ENCODE peak calls at places on chromosome 7, in four cellular contexts. R, U, X and O are unnamed samples.

GRCh38 chr7:156474241-156474743 is 166.3 kb upstream of the RNF32 start:
- DNase-seq in R (peak), U (peak), X (peak), O (peak)

GRCh38 chr7:64192775-64193174 is 14.2 kb upstream of the ZNF735 start:
- DNase-seq in X (no peak), R (no peak), U (no peak), O (no peak)

GRCh38 chr7:29039747-29040569 is 81.8 kb upstream of the TRIL start:
- DNase-seq in X (no peak), U (no peak), R (no peak), O (peak)

GRCh38 chr7:155896531-155897263 is 84.4 kb upstream of the SHH start:
- DNase-seq in X (no peak), R (no peak), U (no peak), O (peak)

GRCh38 chr7:141617280-141617679 is 66.1 kb downstream of the AGK start:
- DNase-seq in U (no peak), X (no peak), R (no peak), O (no peak)

GRCh38 chr7:155593455-155594162 is 47.2 kb upstream of the CNPY1 start:
- DNase-seq in X (no peak), R (peak), U (no peak), O (no peak)

GRCh38 chr7:138980575-138981285 is 459 bp downstream of the KIAA1549 start:
- DNase-seq in U (peak), X (no peak), R (peak), O (no peak)

GRCh38 chr7:122902751-122903495 is 16.7 kb upstream of the CADPS2 start:
- DNase-seq in R (no peak), X (no peak), U (no peak), O (peak)

GRCh38 chr7:47783456-47784240 is 164.6 kb downstream of the PKD1L1 start:
- DNase-seq in X (peak), U (peak), R (no peak), O (peak)

GRCh38 chr7:105268511-105269392 is 120.0 kb downstream of the SRPK2 start:
- DNase-seq in X (peak), U (peak), R (no peak), O (peak)

GRCh38 chr7:47581821-47582747 is at the start of gene TNS3:
- DNase-seq in X (no peak), U (no peak), R (peak), O (peak)

GRCh38 chr7:1610013-1610677 is 40.3 kb upstream of the PSMG3 start:
- DNase-seq in X (no peak), R (peak), U (no peak), O (no peak)

GRCh38 chr7:28530175-28531142 is 118.1 kb downstream of the CREB5 start:
- DNase-seq in X (no peak), R (no peak), U (no peak), O (peak)

GRCh38 chr7:138838166-138838565 is 40.2 kb upstream of the ATP6V0A4 start:
- DNase-seq in U (no peak), R (peak), X (no peak), O (no peak)

GRCh38 chr7:17041324-17041723 is 159.5 kb upstream of the AGR3 start:
- DNase-seq in R (no peak), U (peak), X (peak), O (peak)

GRCh38 chr7:5532520-5533335 is 109.1 kb upstream of the TNRC18 start:
- DNase-seq in U (no peak), X (no peak), R (peak), O (no peak)

GRCh38 chr7:47049234-47049774 is 532.6 kb downstream of the TNS3 start:
- DNase-seq in X (no peak), U (no peak), R (no peak), O (no peak)

GRCh38 chr7:123494193-123494796 is 40.1 kb downstream of the IQUB start:
- DNase-seq in X (peak), U (peak), R (no peak), O (peak)

GRCh38 chr7:28804990-28805389 is 153.1 kb downstream of the TRIL start:
- DNase-seq in U (peak), X (peak), R (no peak), O (peak)

GRCh38 chr7:27774717-27775328 is 34.9 kb downstream of the TAX1BP1 start:
- DNase-seq in X (peak), U (peak), R (no peak), O (peak)

GRCh38 chr7:111931016-111931517 is 275.1 kb downstream of the DOCK4 start:
- DNase-seq in R (peak), U (peak), X (no peak), O (peak)

DNA sequence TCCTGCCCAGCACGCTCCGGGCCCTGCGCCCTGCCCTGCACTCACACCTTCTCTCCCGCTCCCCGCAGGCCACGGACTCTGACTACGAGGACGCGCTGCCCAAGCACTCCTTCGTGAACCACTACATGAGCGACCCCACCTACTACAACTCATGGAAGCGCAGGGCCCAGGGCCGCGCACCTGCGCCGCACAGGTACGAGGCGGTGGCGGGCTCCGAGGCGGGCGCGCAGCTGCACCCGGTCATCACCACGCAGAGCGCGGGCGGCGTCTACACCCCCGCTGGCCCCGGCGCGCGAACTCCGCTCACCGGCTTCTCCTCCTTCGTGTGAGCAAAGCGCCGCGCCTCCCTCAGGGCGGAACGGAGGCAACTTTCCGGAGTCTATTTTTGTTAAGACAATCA is 417.0 kb upstream of the FOXK1 start:
- DNase-seq in U (no peak), X (no peak), R (no peak), O (no peak)
- TF ChIP-seq CTCF in U (no peak), X (no peak), R (no peak), O (no peak)

GRCh38 chr7:102320601-102321350 is 34.1 kb downstream of the SH2B2 start:
- DNase-seq in U (no peak), R (no peak), X (no peak), O (no peak)
- H3K4me3 ChIP-seq in U (no peak), R (no peak), X (no peak), O (no peak)

DNA sequence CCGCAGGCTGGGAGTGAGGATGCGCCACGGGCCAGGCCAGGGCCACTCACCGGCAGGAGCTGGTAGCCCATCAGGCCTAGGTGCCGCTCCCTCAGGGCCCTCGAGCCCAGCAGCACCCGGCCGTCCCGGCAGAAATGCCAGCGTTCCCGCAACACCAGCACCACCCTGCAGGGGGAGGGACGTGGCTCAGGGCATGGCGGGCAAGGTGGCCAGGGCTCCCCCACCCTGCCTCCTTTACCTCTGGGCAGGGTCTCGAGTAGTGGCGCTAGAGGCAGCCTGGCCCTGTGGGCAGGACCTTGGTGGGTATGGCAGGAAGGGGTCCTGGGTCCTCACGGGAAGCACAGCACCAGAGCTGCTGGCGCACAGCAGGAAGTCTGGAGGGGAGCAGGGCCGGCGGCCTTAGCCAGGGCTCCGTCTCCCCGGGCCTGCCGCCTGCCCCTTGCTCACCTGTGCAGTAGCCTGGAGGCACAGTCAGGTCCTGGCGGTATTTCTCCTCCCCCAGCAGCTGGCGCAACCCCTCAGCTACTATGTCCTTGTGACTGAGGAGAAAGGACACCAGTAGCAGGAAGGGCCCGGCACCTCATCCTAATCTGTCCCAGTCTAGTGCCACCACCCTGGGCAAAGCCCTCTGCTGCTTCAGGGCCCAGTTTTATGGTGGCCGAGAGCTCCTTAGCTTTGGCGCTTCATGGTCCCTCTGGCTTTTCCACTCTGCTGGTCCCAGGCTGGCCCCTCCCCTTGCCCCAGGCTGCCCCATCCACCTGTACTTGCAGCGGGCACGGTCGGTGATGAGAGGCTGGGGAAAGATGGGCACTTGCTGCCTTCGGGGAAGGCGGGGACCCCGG is 3.5 kb downstream of the FASTK start:
- DNase-seq in R (peak), U (no peak), X (no peak), O (no peak)
- TF ChIP-seq CTCF in R (peak), U (peak), X (peak), O (peak)

GRCh38 chr7:54712777-54713176 is 46.2 kb downstream of the SEC61G start:
- DNase-seq in R (no peak), U (no peak), X (no peak), O (no peak)

GRCh38 chr7:54709283-54709682 is 49.7 kb downstream of the SEC61G start:
- DNase-seq in X (no peak), U (no peak), R (no peak), O (no peak)

GRCh38 chr7:54711900-54712595 is 47.0 kb downstream of the SEC61G start:
- DNase-seq in X (no peak), R (no peak), U (no peak), O (no peak)
- H3K4me3 ChIP-seq in X (no peak), R (no peak), U (no peak), O (no peak)

DNA sequence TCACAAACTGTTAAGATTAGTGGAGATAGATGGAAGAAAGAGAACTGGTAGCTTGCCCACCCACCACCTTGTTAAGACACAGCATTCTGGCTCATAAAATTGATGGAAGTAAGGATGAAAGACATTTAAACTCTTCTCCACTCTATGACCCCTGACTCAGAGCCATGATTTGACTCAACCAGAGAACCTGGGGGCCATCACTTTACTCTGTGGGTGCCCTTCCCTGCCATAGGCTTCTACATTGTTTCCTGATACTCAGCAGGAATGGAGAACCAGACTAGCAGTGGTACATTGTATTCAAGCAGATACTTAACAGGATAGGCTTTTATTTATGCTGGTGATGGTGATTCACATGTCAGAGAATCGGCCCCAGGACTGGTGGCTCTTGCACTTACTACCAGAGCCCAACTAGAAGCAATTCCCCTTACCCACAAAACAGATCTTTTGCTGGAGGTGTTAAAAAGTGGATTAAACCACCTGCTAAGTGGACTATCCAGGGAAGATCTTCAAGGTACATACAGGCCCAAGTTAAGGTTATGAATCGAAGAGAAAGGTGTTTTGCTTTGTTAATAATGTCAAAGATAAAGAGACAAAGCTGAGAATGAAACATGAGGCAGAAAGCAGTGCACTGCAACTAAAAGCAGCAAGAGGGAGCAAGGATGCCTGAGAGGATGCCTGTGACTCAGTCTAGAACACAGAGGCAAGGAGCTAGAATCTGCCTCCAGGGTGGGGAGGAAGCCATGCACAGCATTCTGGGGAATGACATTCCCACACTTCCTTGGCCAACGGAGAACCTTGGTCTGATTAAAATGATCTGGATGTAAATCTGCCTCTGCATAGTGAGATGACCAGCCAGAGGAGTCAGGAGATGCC is 36.0 kb upstream of the GLI3 start:
- DNase-seq in X (peak), R (peak), U (peak), O (peak)
- TF ChIP-seq CTCF in X (peak), R (peak), U (peak), O (peak)

GRCh38 chr7:98745722-98746318 is 124.0 kb downstream of the TMEM130 start:
- DNase-seq in X (peak), R (peak), U (peak), O (peak)

GRCh38 chr7:98754041-98754479 is 115.8 kb downstream of the TMEM130 start:
- DNase-seq in U (no peak), X (no peak), R (peak), O (peak)

GRCh38 chr7:98753176-98753575 is 116.6 kb downstream of the TMEM130 start:
- DNase-seq in U (no peak), X (no peak), R (no peak), O (no peak)

GRCh38 chr7:98748090-98748489 is 121.7 kb downstream of the TMEM130 start:
- DNase-seq in U (no peak), X (no peak), R (no peak), O (no peak)
- H3K4me3 ChIP-seq in U (no peak), X (no peak), R (no peak), O (no peak)

GRCh38 chr7:31340603-31341002 is at the start of gene NEUROD6:
- DNase-seq in X (no peak), R (no peak), U (no peak), O (no peak)

GRCh38 chr7:31335889-31336201 is 4.7 kb downstream of the NEUROD6 start:
- DNase-seq in U (no peak), X (no peak), R (no peak), O (no peak)

GRCh38 chr7:31333301-31333700 is 7.2 kb downstream of the NEUROD6 start:
- DNase-seq in R (no peak), U (peak), X (no peak), O (no peak)

GRCh38 chr7:31335161-31335888 is 5.2 kb downstream of the NEUROD6 start:
- DNase-seq in X (no peak), U (no peak), R (peak), O (no peak)

DNA sequence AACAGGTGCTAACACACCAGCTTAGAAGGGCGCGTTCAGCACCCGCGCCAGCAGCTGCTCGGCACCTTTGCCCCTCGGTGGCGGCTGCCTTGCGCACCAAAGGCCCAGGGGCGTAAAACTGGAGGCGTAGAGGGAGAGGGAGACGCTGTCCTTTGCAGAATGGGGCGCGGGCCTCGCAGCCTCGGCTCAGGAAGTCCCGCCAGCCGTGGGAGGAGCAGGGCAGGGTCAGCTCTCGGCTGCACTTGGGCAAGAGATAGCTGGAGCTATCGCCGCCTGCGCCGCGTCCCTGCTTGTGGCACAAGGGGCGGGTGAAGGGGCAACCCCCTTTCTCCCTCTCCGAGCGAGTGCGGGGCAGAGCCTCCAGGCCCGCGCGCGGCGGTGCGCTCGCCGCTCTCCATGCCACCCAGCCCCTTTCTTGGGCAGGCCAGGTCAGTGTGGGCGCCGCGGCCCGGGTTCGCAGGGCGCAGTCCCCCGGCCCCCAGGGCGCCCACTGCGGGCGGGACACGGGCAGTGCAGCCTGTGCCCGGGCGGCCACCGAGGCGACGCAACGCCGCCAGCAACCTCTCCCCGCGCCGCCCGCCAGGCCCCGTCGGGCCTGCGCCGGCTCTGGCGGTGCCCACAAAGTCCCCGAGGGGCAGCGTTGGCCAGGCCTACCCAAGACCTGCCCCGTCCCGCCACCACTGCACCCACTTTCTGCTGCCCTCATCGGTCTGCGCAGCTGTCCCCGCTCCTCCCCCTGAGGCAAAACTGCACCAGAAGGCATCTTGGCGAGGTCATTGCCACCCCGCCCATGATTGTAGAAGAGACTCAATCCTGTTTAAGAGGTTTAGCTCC is 4.1 kb downstream of the NEUROD6 start:
- DNase-seq in R (peak), U (no peak), X (no peak), O (no peak)
- TF ChIP-seq CTCF in R (peak), U (no peak), X (no peak), O (no peak)

GRCh38 chr7:128869944-128870285 is 7.3 kb downstream of the ATP6V1F start:
- DNase-seq in X (no peak), U (no peak), R (peak), O (no peak)
- H3K4me3 ChIP-seq in X (peak), U (peak), R (peak), O (no peak)

GRCh38 chr7:37698271-37698670 is 14.7 kb downstream of the GPR141 start:
- DNase-seq in X (no peak), R (peak), U (no peak), O (no peak)

GRCh38 chr7:37690206-37690605 is 6.6 kb downstream of the GPR141 start:
- DNase-seq in X (no peak), U (no peak), R (no peak), O (no peak)

GRCh38 chr7:37698782-37699181 is 15.2 kb downstream of the GPR141 start:
- DNase-seq in U (no peak), X (no peak), R (no peak), O (no peak)

DNA sequence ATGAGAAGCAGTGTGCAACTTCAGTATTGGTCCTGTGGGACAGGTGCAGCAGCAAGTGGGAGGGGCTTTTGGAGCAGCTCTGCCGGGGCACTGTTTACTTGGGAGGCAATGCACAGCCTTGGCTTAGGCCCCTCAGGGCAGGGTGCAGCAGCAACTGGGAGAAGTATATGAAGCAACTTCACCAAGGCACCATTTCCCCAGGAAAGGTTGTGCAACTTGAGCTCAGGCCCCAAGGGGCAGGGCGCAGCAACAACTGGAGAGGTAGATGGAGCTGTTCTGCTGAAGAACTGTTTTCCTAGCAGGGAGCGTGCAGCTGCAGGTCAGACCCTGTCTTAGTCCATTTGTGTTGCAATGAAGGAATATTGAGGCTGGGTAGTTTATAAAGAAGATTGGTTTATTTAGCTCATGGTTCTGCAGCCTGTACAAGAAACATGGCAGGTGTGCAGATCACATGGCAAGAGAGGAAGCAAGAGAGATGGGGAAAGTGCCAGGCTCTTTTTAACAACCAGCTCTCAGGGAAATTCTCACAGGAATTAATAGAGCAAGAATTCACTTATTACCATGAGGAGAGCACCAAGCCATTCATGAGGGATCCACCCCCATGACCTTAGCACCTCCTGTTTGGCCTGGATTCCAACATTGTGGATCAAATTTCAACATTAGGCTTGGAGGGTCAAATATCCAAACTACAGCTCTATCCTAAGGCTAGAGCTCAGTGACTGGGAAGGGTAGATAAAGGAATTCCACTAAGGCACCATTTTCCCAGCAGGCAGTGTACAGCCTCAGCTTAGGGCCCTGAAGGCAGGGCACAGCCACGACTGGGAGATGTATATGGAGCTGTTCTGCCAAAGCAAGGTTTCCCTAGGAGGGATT is 10.9 kb downstream of the GPR141 start:
- DNase-seq in U (peak), X (no peak), R (peak), O (no peak)
- TF ChIP-seq CTCF in U (peak), X (no peak), R (peak), O (no peak)